ENCODE peak calls at places on chromosomes 2 and 18, in six cellular contexts. One of them, this sample, is unnamed.

GRCh38 chr18:62754026-62754425 is 38.7 kb downstream of the PHLPP1 start:
- DNase-seq in K562: no peak
- DNase-seq in GM12878: no peak
- DNase-seq in HepG2: no peak
- DNase-seq in H1: no peak
- DNase-seq in HCT116: no peak
- DNase-seq in this sample: no peak

GRCh38 chr2:177355874-177356273 is 36.7 kb upstream of the AGPS start:
- DNase-seq in K562: no peak
- DNase-seq in GM12878: no peak
- DNase-seq in HepG2: no peak
- DNase-seq in H1: no peak
- DNase-seq in HCT116: no peak
- DNase-seq in this sample: no peak

GRCh38 chr2:241924069-241924908 is 54.8 kb downstream of the RTP5 start:
- DNase-seq in K562: no peak
- DNase-seq in GM12878: no peak
- DNase-seq in HepG2: no peak
- DNase-seq in H1: no peak
- DNase-seq in HCT116: no peak
- DNase-seq in this sample: no peak

GRCh38 chr2:134197445-134197844 is 56.4 kb upstream of the MGAT5 start:
- DNase-seq in K562: no peak
- DNase-seq in GM12878: no peak
- DNase-seq in HepG2: no peak
- DNase-seq in H1: no peak
- DNase-seq in HCT116: no peak
- DNase-seq in this sample: no peak

GRCh38 chr2:181605889-181606837 is 50.7 kb downstream of the CERKL start:
- DNase-seq in K562: no peak
- DNase-seq in GM12878: no peak
- DNase-seq in HepG2: no peak
- DNase-seq in H1: no peak
- DNase-seq in HCT116: no peak
- DNase-seq in this sample: no peak

GRCh38 chr2:231294116-231294515 is 95.7 kb downstream of the ARMC9 start:
- DNase-seq in K562: no peak
- DNase-seq in GM12878: no peak
- DNase-seq in HepG2: no peak
- DNase-seq in H1: no peak
- DNase-seq in HCT116: no peak
- DNase-seq in this sample: no peak

GRCh38 chr2:165681841-165682240 is 112.2 kb downstream of the GALNT3 start:
- DNase-seq in K562: no peak
- DNase-seq in GM12878: no peak
- DNase-seq in HepG2: no peak
- DNase-seq in H1: no peak
- DNase-seq in HCT116: no peak
- DNase-seq in this sample: no peak

GRCh38 chr2:170468557-170468956 is 246.6 kb upstream of the SP5 start:
- DNase-seq in K562: no peak
- DNase-seq in GM12878: no peak
- DNase-seq in HepG2: no peak
- DNase-seq in H1: no peak
- DNase-seq in HCT116: no peak
- DNase-seq in this sample: no peak

GRCh38 chr18:78772369-78773302 is 207.0 kb upstream of the SALL3 start:
- DNase-seq in K562: no peak
- DNase-seq in GM12878: no peak
- DNase-seq in HepG2: no peak
- DNase-seq in H1: no peak
- DNase-seq in HCT116: no peak
- DNase-seq in this sample: no peak

GRCh38 chr2:154447727-154448418 is 250.6 kb upstream of the KCNJ3 start:
- DNase-seq in K562: no peak
- DNase-seq in GM12878: no peak
- DNase-seq in HepG2: peak
- DNase-seq in H1: no peak
- DNase-seq in HCT116: no peak
- DNase-seq in this sample: no peak
- TF ChIP-seq ZNF274 in K562: no peak
- TF ChIP-seq ZNF274 in GM12878: no peak
- TF ChIP-seq ZNF274 in HepG2: no peak
- TF ChIP-seq ZNF274 in H1: no peak
- TF ChIP-seq ZNF274 in HCT116: no peak
- TF ChIP-seq ZNF274 in this sample: no peak

GRCh38 chr2:8743261-8743660 is 61.4 kb downstream of the ID2 start:
- DNase-seq in K562: no peak
- DNase-seq in GM12878: no peak
- DNase-seq in HepG2: no peak
- DNase-seq in H1: no peak
- DNase-seq in HCT116: no peak
- DNase-seq in this sample: no peak
- TF ChIP-seq ZNF274 in K562: no peak
- TF ChIP-seq ZNF274 in GM12878: no peak
- TF ChIP-seq ZNF274 in HepG2: no peak
- TF ChIP-seq ZNF274 in H1: no peak
- TF ChIP-seq ZNF274 in HCT116: no peak
- TF ChIP-seq ZNF274 in this sample: no peak

GRCh38 chr2:176083796-176084261 is at the start of gene EVX2:
- DNase-seq in K562: no peak
- DNase-seq in GM12878: no peak
- DNase-seq in HepG2: no peak
- DNase-seq in H1: no peak
- DNase-seq in HCT116: no peak
- DNase-seq in this sample: no peak

GRCh38 chr2:176082885-176083731 is 654 bp downstream of the EVX2 start:
- DNase-seq in K562: no peak
- DNase-seq in GM12878: no peak
- DNase-seq in HepG2: no peak
- DNase-seq in H1: no peak
- DNase-seq in HCT116: no peak
- DNase-seq in this sample: no peak

GRCh38 chr2:176085120-176085788 is 1.5 kb upstream of the EVX2 start:
- DNase-seq in K562: no peak
- DNase-seq in GM12878: no peak
- DNase-seq in HepG2: no peak
- DNase-seq in H1: no peak
- DNase-seq in HCT116: no peak
- DNase-seq in this sample: no peak

GRCh38 chr2:176085861-176086771 is 2.4 kb upstream of the EVX2 start:
- DNase-seq in K562: peak
- DNase-seq in GM12878: no peak
- DNase-seq in HepG2: peak
- DNase-seq in H1: no peak
- DNase-seq in HCT116: peak
- DNase-seq in this sample: no peak

GRCh38 chr2:176084629-176085119 is 912 bp upstream of the EVX2 start:
- DNase-seq in K562: no peak
- DNase-seq in GM12878: no peak
- DNase-seq in HepG2: no peak
- DNase-seq in H1: no peak
- DNase-seq in HCT116: no peak
- DNase-seq in this sample: no peak
- TF ChIP-seq ZNF274 in K562: no peak
- TF ChIP-seq ZNF274 in GM12878: no peak
- TF ChIP-seq ZNF274 in HepG2: no peak
- TF ChIP-seq ZNF274 in H1: no peak
- TF ChIP-seq ZNF274 in HCT116: no peak
- TF ChIP-seq ZNF274 in this sample: no peak

DNA sequence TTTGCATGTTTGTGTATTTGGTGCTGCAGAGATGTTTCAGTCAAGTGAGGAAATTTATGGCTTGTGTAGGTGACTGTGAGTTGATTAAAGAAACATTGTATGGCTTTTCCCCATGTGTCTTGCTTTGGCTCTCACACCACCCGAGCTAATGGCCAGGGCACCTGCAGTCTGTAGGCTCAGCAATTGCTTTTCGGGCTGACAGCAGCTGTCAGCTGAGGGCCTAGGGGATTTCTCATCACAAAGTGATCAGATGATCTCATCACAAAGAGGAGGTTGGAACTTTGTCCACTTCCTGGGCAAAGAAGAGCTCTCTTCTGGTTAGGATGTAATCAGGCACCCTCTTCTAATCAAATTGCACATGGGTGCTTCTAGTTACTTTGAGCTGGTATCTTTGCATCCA is 632.2 kb downstream of the SLC4A3 start:
- DNase-seq in K562: no peak
- DNase-seq in GM12878: no peak
- DNase-seq in HepG2: no peak
- DNase-seq in H1: no peak
- DNase-seq in HCT116: no peak
- DNase-seq in this sample: no peak
- TF ChIP-seq ZNF274 in K562: no peak
- TF ChIP-seq ZNF274 in GM12878: no peak
- TF ChIP-seq ZNF274 in HepG2: no peak
- TF ChIP-seq ZNF274 in H1: no peak
- TF ChIP-seq ZNF274 in HCT116: no peak
- TF ChIP-seq ZNF274 in this sample: no peak

DNA sequence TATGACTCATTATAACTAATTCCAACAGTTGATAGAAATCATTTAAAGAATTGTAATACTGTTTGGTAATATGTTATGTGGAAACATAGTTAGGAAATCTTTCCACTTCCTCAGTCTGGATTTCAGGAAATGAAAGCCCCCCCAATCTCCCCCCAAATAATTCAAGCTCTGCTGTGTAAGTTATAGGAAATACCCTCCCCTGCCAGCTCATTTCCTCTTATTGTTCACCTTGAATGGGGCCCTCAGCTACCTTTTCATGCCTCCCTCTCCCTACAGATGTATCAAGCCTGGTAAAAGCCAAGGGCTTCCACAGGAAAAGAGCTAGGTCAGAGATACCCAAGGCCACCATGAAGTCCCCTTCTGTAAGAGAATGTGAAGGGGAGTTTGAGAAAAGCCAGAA is 155.5 kb downstream of the CNTNAP5 start:
- DNase-seq in K562: no peak
- DNase-seq in GM12878: no peak
- DNase-seq in HepG2: no peak
- DNase-seq in H1: no peak
- DNase-seq in HCT116: no peak
- DNase-seq in this sample: no peak
- TF ChIP-seq ZNF274 in K562: no peak
- TF ChIP-seq ZNF274 in GM12878: no peak
- TF ChIP-seq ZNF274 in HepG2: no peak
- TF ChIP-seq ZNF274 in H1: no peak
- TF ChIP-seq ZNF274 in HCT116: no peak
- TF ChIP-seq ZNF274 in this sample: no peak

GRCh38 chr18:39655341-39655740 is 2089.7 kb upstream of the CELF4 start:
- DNase-seq in K562: no peak
- DNase-seq in GM12878: no peak
- DNase-seq in HepG2: no peak
- DNase-seq in H1: no peak
- DNase-seq in HCT116: no peak
- DNase-seq in this sample: no peak

GRCh38 chr18:39661856-39662366 is 2096.3 kb upstream of the CELF4 start:
- DNase-seq in K562: no peak
- DNase-seq in GM12878: no peak
- DNase-seq in HepG2: no peak
- DNase-seq in H1: no peak
- DNase-seq in HCT116: no peak
- DNase-seq in this sample: no peak

DNA sequence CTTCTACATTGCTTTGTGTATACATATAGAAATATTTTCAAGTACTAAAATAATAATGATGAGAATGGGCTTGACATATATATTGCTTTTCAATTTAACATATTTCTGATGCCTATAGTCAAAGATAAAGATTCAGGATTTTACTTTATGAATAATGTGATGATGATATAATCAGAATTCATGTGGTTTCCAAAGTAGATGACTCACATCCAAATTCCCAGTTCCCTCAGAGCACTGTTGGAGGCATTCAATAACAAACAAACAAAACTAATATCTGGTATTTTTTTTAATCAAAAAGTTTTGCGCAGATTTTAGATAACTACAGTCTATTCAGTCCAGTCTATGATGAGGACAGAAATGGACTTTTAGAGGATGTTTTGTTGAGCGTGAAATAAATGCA is 2094.5 kb upstream of the CELF4 start:
- DNase-seq in K562: no peak
- DNase-seq in GM12878: no peak
- DNase-seq in HepG2: no peak
- DNase-seq in H1: no peak
- DNase-seq in HCT116: no peak
- DNase-seq in this sample: no peak
- TF ChIP-seq ZNF274 in K562: no peak
- TF ChIP-seq ZNF274 in GM12878: no peak
- TF ChIP-seq ZNF274 in HepG2: no peak
- TF ChIP-seq ZNF274 in H1: no peak
- TF ChIP-seq ZNF274 in HCT116: no peak
- TF ChIP-seq ZNF274 in this sample: no peak

DNA sequence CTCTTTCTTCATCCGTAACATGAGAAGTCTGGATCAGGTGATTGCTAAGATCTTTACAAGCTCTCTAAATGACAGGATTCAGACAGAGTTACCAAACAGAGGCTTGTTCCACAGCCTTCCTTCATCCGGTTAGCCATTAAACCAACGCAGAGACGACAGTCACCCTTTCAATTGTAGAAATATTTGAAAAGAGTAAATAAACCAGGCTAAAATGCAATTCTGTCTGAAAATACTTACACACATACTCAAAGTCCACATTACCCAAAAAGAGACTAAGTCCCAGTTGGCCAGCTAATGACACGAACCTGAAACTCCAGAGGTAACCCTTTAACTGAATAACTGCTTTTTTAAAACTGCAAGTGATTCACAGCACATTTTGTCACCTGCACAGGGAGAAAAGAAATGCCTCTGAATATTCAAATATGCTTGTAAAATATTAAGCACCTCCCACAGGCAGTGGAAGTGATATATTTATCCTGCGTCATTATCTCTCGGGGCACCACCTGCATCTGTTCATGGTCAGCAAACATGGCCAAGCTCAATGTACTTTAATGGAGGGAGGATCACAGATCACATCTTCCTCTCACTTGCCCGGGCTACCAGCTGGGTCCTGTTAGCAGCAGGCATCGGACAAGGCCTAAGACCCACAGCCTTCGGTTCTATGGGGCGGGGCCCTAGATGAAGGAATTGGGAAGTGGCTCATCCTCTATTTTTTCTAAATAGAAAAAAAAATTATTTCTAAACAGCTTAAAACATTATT is 38.8 kb upstream of the DNER start:
- DNase-seq in K562: no peak
- DNase-seq in GM12878: no peak
- DNase-seq in HepG2: peak
- DNase-seq in H1: no peak
- DNase-seq in HCT116: no peak
- DNase-seq in this sample: no peak
- TF ChIP-seq ZNF274 in K562: no peak
- TF ChIP-seq ZNF274 in GM12878: no peak
- TF ChIP-seq ZNF274 in HepG2: no peak
- TF ChIP-seq ZNF274 in H1: no peak
- TF ChIP-seq ZNF274 in HCT116: no peak
- TF ChIP-seq ZNF274 in this sample: no peak

DNA sequence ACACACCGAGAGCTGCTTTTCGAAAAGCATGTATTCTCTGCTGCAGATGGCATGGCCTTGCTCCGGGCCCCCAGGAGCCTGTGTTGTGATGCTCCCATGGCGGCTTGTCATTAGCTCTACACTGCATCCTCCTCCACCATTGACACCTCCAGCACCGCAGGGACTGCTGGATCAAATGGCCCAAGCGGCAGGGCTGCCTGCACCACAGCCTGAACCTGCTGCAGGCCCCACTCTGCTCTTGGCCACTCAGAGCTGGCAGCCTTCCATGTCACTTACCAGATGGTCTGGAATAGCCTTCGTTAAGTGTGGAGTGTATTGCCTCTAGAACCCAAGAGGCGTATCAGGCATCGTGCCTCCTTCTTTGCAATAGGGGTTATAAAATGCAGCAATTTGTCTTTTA is 52.6 kb upstream of the ROCK2 start:
- DNase-seq in K562: no peak
- DNase-seq in GM12878: no peak
- DNase-seq in HepG2: no peak
- DNase-seq in H1: no peak
- DNase-seq in HCT116: no peak
- DNase-seq in this sample: no peak
- TF ChIP-seq ZNF274 in K562: no peak
- TF ChIP-seq ZNF274 in GM12878: no peak
- TF ChIP-seq ZNF274 in HepG2: no peak
- TF ChIP-seq ZNF274 in H1: no peak
- TF ChIP-seq ZNF274 in HCT116: no peak
- TF ChIP-seq ZNF274 in this sample: no peak

This sample was measured in NT2/D1.